ENCODE peak calls at places on chromosomes 5 and 9, in four cellular contexts. N is cardiac muscle cell, H is lung, G is fibroblast of lung. B is an unnamed sample.

GRCh38 chr9:4620046-4620765 is 41.9 kb upstream of the PLPP6 start:
- DNase-seq in H (no peak), N (no peak), G (no peak), B (no peak)

GRCh38 chr5:101675510-101675909 is 620.6 kb downstream of the SLCO4C1 start:
- DNase-seq in G (no peak), N (no peak), H (no peak), B (no peak)

GRCh38 chr9:124392254-124392653 is 23.0 kb downstream of the PSMB7 start:
- DNase-seq in H (no peak), N (no peak), G (no peak), B (no peak)

GRCh38 chr5:74231697-74232096 is 408.8 kb downstream of the ENC1 start:
- DNase-seq in H (no peak), G (peak), N (no peak), B (no peak)

GRCh38 chr5:138276402-138277054 is 2.1 kb upstream of the GFRA3 start:
- DNase-seq in N (no peak), H (no peak), G (no peak), B (no peak)

GRCh38 chr5:80745490-80745889 is 90.7 kb upstream of the DHFR start:
- DNase-seq in G (peak), H (no peak), N (no peak), B (no peak)

GRCh38 chr9:29212590-29213373 is 1639.5 kb upstream of the C9orf72 start:
- DNase-seq in N (no peak), H (no peak), G (no peak), B (no peak)

GRCh38 chr9:115157245-115157674 is 39.3 kb upstream of the TNC start:
- DNase-seq in H (no peak), G (peak), N (peak), B (no peak)

B was measured in cerebellar cortex.